ENCODE peak calls at places on chromosomes 7 and 10, in six cellular contexts. One of them, this sample, is unnamed.

GRCh38 chr7:103114576-103115008 is 34.3 kb downstream of the NAPEPLD start:
- DNase-seq in NB4: no peak
- DNase-seq in activated CD4-positive, alpha-beta T cell treated with anti-CD3 and anti-CD28 coated beads for 24 hours: no peak
- DNase-seq in BE2C: no peak
- DNase-seq in hepatocyte: no peak
- DNase-seq in fibroblast of lung: no peak
- DNase-seq in this sample: no peak

GRCh38 chr10:8048281-8049008 is 6.0 kb upstream of the GATA3 start:
- DNase-seq in activated CD4-positive, alpha-beta T cell treated with anti-CD3 and anti-CD28 coated beads for 24 hours: no peak
- DNase-seq in fibroblast of lung: no peak
- DNase-seq in BE2C: peak; percentile 46
- DNase-seq in NB4: no peak
- DNase-seq in hepatocyte: no peak
- DNase-seq in this sample: no peak

GRCh38 chr10:12390733-12391132 is 41.4 kb downstream of the CAMK1D start:
- DNase-seq in NB4: no peak
- DNase-seq in hepatocyte: no peak
- DNase-seq in activated CD4-positive, alpha-beta T cell treated with anti-CD3 and anti-CD28 coated beads for 24 hours: no peak
- DNase-seq in BE2C: no peak
- DNase-seq in fibroblast of lung: peak; percentile 90
- DNase-seq in this sample: no peak

GRCh38 chr10:80041162-80041561 is 37.3 kb upstream of the TMEM254 start:
- DNase-seq in fibroblast of lung: no peak
- DNase-seq in activated CD4-positive, alpha-beta T cell treated with anti-CD3 and anti-CD28 coated beads for 24 hours: no peak
- DNase-seq in hepatocyte: no peak
- DNase-seq in NB4: no peak
- DNase-seq in BE2C: no peak
- DNase-seq in this sample: no peak

GRCh38 chr7:150363872-150364271 is 4.8 kb upstream of the REPIN1 start:
- DNase-seq in BE2C: no peak
- DNase-seq in activated CD4-positive, alpha-beta T cell treated with anti-CD3 and anti-CD28 coated beads for 24 hours: no peak
- DNase-seq in hepatocyte: no peak
- DNase-seq in fibroblast of lung: no peak
- DNase-seq in NB4: peak; percentile 91
- DNase-seq in this sample: no peak

GRCh38 chr10:70503776-70504175 is 25.2 kb downstream of the PALD1 start:
- DNase-seq in hepatocyte: no peak
- DNase-seq in BE2C: no peak
- DNase-seq in fibroblast of lung: no peak
- DNase-seq in activated CD4-positive, alpha-beta T cell treated with anti-CD3 and anti-CD28 coated beads for 24 hours: no peak
- DNase-seq in NB4: no peak
- DNase-seq in this sample: no peak

GRCh38 chr7:135661311-135662122 is 797 bp upstream of the STMP1 start:
- DNase-seq in BE2C: no peak
- DNase-seq in activated CD4-positive, alpha-beta T cell treated with anti-CD3 and anti-CD28 coated beads for 24 hours: no peak
- DNase-seq in NB4: peak; percentile 54
- DNase-seq in fibroblast of lung: no peak
- DNase-seq in hepatocyte: peak; percentile 38
- DNase-seq in this sample: no peak

GRCh38 chr10:6232846-6233724 is 30.4 kb downstream of the PFKFB3 start:
- DNase-seq in fibroblast of lung: no peak
- DNase-seq in activated CD4-positive, alpha-beta T cell treated with anti-CD3 and anti-CD28 coated beads for 24 hours: no peak
- DNase-seq in BE2C: no peak
- DNase-seq in NB4: no peak
- DNase-seq in hepatocyte: no peak
- DNase-seq in this sample: no peak

GRCh38 chr10:75514830-75515229 is 83.4 kb downstream of the LRMDA start:
- DNase-seq in hepatocyte: no peak
- DNase-seq in fibroblast of lung: no peak
- DNase-seq in BE2C: no peak
- DNase-seq in activated CD4-positive, alpha-beta T cell treated with anti-CD3 and anti-CD28 coated beads for 24 hours: no peak
- DNase-seq in NB4: no peak
- DNase-seq in this sample: no peak

GRCh38 chr10:6297951-6298381 is 95.2 kb downstream of the PFKFB3 start:
- DNase-seq in fibroblast of lung: peak; percentile 45
- DNase-seq in hepatocyte: no peak
- DNase-seq in activated CD4-positive, alpha-beta T cell treated with anti-CD3 and anti-CD28 coated beads for 24 hours: no peak
- DNase-seq in NB4: no peak
- DNase-seq in BE2C: no peak
- DNase-seq in this sample: no peak

GRCh38 chr10:27100800-27101347 is 580 bp upstream of the ANKRD26 start:
- DNase-seq in hepatocyte: no peak
- DNase-seq in activated CD4-positive, alpha-beta T cell treated with anti-CD3 and anti-CD28 coated beads for 24 hours: no peak
- DNase-seq in BE2C: no peak
- DNase-seq in fibroblast of lung: no peak
- DNase-seq in NB4: peak; percentile 6
- DNase-seq in this sample: no peak

GRCh38 chr10:13759167-13759566 is 172.4 kb downstream of the PRPF18 start:
- DNase-seq in BE2C: no peak
- DNase-seq in NB4: no peak
- DNase-seq in hepatocyte: no peak
- DNase-seq in activated CD4-positive, alpha-beta T cell treated with anti-CD3 and anti-CD28 coated beads for 24 hours: no peak
- DNase-seq in fibroblast of lung: peak; percentile 72
- DNase-seq in this sample: no peak

GRCh38 chr7:90879924-90880323 is 283.8 kb downstream of the CDK14 start:
- DNase-seq in hepatocyte: no peak
- DNase-seq in NB4: no peak
- DNase-seq in fibroblast of lung: no peak
- DNase-seq in BE2C: no peak
- DNase-seq in activated CD4-positive, alpha-beta T cell treated with anti-CD3 and anti-CD28 coated beads for 24 hours: no peak
- DNase-seq in this sample: peak; percentile 83

GRCh38 chr10:23824822-23825221 is 384.1 kb upstream of the KIAA1217 start:
- DNase-seq in NB4: no peak
- DNase-seq in BE2C: no peak
- DNase-seq in activated CD4-positive, alpha-beta T cell treated with anti-CD3 and anti-CD28 coated beads for 24 hours: no peak
- DNase-seq in hepatocyte: no peak
- DNase-seq in fibroblast of lung: no peak
- DNase-seq in this sample: no peak